ENCODE peak calls at places on chromosomes 4 and X, in seven cellular contexts. R, I, W, B, U, C and X are unnamed samples.
A peak's percentile ranks its signal among the peaks of the same experiment; 100 is the strongest.

GRCh38 chr4:113404846-113405245 is 355.4 kb downstream of the ANK2 start:
- DNase-seq in C (no peak), W (no peak), R (no peak), B (no peak), U (no peak), I (no peak), X (no peak)

GRCh38 chrX:3699841-3700381 is 13.5 kb downstream of the PRKX start:
- DNase-seq in C (no peak), W (peak; percentile 1), B (no peak), U (peak; percentile 30), R (no peak), I (no peak), X (no peak)

GRCh38 chr4:138734746-138735145 is 280.8 kb upstream of the NOCT start:
- DNase-seq in I (peak; percentile 66), R (no peak), B (no peak), C (no peak), W (peak; percentile 45), U (peak; percentile 69), X (peak; percentile 59)

GRCh38 chr4:47639531-47639930 is 154.5 kb downstream of the ATP10D start:
- DNase-seq in W (peak; percentile 71), C (no peak), R (no peak), I (peak; percentile 29), B (peak; percentile 54), U (peak; percentile 43), X (peak; percentile 38)

GRCh38 chr4:15920723-15921591 is 17.6 kb downstream of the FGFBP1 start:
- DNase-seq in U (peak; percentile 94), C (peak; percentile 91), B (no peak), W (peak; percentile 94), I (peak; percentile 98), R (no peak), X (peak; percentile 98)

GRCh38 chr4:111410571-111410970 is 734.7 kb upstream of the FAM241A start:
- DNase-seq in R (no peak), I (no peak), C (no peak), U (no peak), W (no peak), B (no peak), X (no peak)

GRCh38 chr4:173334891-173335754 is 965 bp upstream of the HMGB2 start:
- DNase-seq in W (peak; percentile 94), U (peak; percentile 84), R (peak; percentile 37), C (peak; percentile 90), B (peak; percentile 84), I (peak; percentile 62), X (peak; percentile 90)

GRCh38 chrX:65532016-65532415 is 2.6 kb downstream of the LAS1L start:
- DNase-seq in W (peak; percentile 41), B (no peak), R (no peak), I (no peak), U (no peak), C (no peak), X (peak; percentile 8)

GRCh38 chr4:6106156-6106555 is 87.9 kb upstream of the C4orf50 start:
- DNase-seq in U (no peak), W (no peak), I (no peak), R (no peak), B (no peak), C (peak; percentile 58), X (no peak)

GRCh38 chr4:88818650-88819470 is 121.2 kb upstream of the NAP1L5 start:
- DNase-seq in W (peak; percentile 58), C (no peak), I (no peak), R (no peak), B (peak; percentile 19), U (peak; percentile 65), X (peak; percentile 44)